ENCODE peak calls at places on chromosomes 5 and 9, in ten cellular contexts. One of them, this sample, is unnamed.

GRCh38 chr9:85941966-85942912 is 1.3 kb downstream of the NAA35 start:
- DNase-seq in tibial artery: no peak
- DNase-seq in mammary epithelial cell: peak
- DNase-seq in astrocyte of the cerebellum: no peak
- DNase-seq in sigmoid colon: no peak
- DNase-seq in SK-N-SH: no peak
- DNase-seq in fibroblast of mammary gland: peak
- DNase-seq in neural progenitor cell: no peak
- DNase-seq in astrocyte: no peak
- DNase-seq in OCI-LY7: no peak
- DNase-seq in this sample: no peak

GRCh38 chr5:131195696-131196095 is 25.0 kb downstream of the LYRM7 start:
- DNase-seq in neural progenitor cell: no peak
- DNase-seq in sigmoid colon: no peak
- DNase-seq in mammary epithelial cell: no peak
- DNase-seq in astrocyte: no peak
- DNase-seq in fibroblast of mammary gland: no peak
- DNase-seq in tibial artery: no peak
- DNase-seq in OCI-LY7: no peak
- DNase-seq in astrocyte of the cerebellum: no peak
- DNase-seq in SK-N-SH: no peak
- DNase-seq in this sample: no peak

GRCh38 chr9:132026932-132027585 is 52.6 kb downstream of the MED27 start:
- DNase-seq in astrocyte of the cerebellum: peak
- DNase-seq in neural progenitor cell: no peak
- DNase-seq in sigmoid colon: no peak
- DNase-seq in mammary epithelial cell: peak
- DNase-seq in fibroblast of mammary gland: no peak
- DNase-seq in SK-N-SH: no peak
- DNase-seq in tibial artery: no peak
- DNase-seq in astrocyte: peak
- DNase-seq in OCI-LY7: no peak
- DNase-seq in this sample: no peak

GRCh38 chr9:119154527-119154926 is 214.7 kb downstream of the BRINP1 start:
- DNase-seq in fibroblast of mammary gland: no peak
- DNase-seq in SK-N-SH: no peak
- DNase-seq in mammary epithelial cell: no peak
- DNase-seq in neural progenitor cell: no peak
- DNase-seq in astrocyte of the cerebellum: no peak
- DNase-seq in sigmoid colon: no peak
- DNase-seq in astrocyte: no peak
- DNase-seq in tibial artery: no peak
- DNase-seq in OCI-LY7: no peak
- DNase-seq in this sample: no peak

GRCh38 chr9:127457191-127457878 is 6.0 kb downstream of the LRSAM1 start:
- DNase-seq in SK-N-SH: no peak
- DNase-seq in neural progenitor cell: no peak
- DNase-seq in astrocyte: no peak
- DNase-seq in fibroblast of mammary gland: no peak
- DNase-seq in astrocyte of the cerebellum: no peak
- DNase-seq in sigmoid colon: no peak
- DNase-seq in tibial artery: no peak
- DNase-seq in OCI-LY7: no peak
- DNase-seq in mammary epithelial cell: no peak
- DNase-seq in this sample: no peak

GRCh38 chr5:74919487-74919886 is 53.3 kb upstream of the FAM169A start:
- DNase-seq in SK-N-SH: peak
- DNase-seq in sigmoid colon: no peak
- DNase-seq in astrocyte of the cerebellum: no peak
- DNase-seq in fibroblast of mammary gland: peak
- DNase-seq in tibial artery: no peak
- DNase-seq in neural progenitor cell: peak
- DNase-seq in OCI-LY7: peak
- DNase-seq in astrocyte: peak
- DNase-seq in mammary epithelial cell: peak
- DNase-seq in this sample: peak

GRCh38 chr9:126057869-126058467 is 268.7 kb upstream of the MVB12B start:
- DNase-seq in astrocyte: no peak
- DNase-seq in astrocyte of the cerebellum: no peak
- DNase-seq in sigmoid colon: peak
- DNase-seq in neural progenitor cell: no peak
- DNase-seq in OCI-LY7: no peak
- DNase-seq in mammary epithelial cell: no peak
- DNase-seq in fibroblast of mammary gland: no peak
- DNase-seq in SK-N-SH: peak
- DNase-seq in tibial artery: no peak
- DNase-seq in this sample: no peak

GRCh38 chr5:147617711-147618110 is 107.8 kb upstream of the DPYSL3 start:
- DNase-seq in mammary epithelial cell: no peak
- DNase-seq in astrocyte: no peak
- DNase-seq in OCI-LY7: no peak
- DNase-seq in tibial artery: no peak
- DNase-seq in sigmoid colon: no peak
- DNase-seq in neural progenitor cell: no peak
- DNase-seq in astrocyte of the cerebellum: no peak
- DNase-seq in fibroblast of mammary gland: no peak
- DNase-seq in SK-N-SH: no peak
- DNase-seq in this sample: no peak

GRCh38 chr9:116721411-116721810 is 34.3 kb downstream of the TRIM32 start:
- DNase-seq in astrocyte of the cerebellum: no peak
- DNase-seq in mammary epithelial cell: no peak
- DNase-seq in fibroblast of mammary gland: no peak
- DNase-seq in OCI-LY7: no peak
- DNase-seq in sigmoid colon: no peak
- DNase-seq in astrocyte: no peak
- DNase-seq in tibial artery: no peak
- DNase-seq in SK-N-SH: no peak
- DNase-seq in neural progenitor cell: no peak
- DNase-seq in this sample: no peak

GRCh38 chr5:60293518-60293917 is 400.0 kb upstream of the PDE4D start:
- DNase-seq in fibroblast of mammary gland: no peak
- DNase-seq in sigmoid colon: no peak
- DNase-seq in tibial artery: no peak
- DNase-seq in SK-N-SH: no peak
- DNase-seq in astrocyte: no peak
- DNase-seq in astrocyte of the cerebellum: no peak
- DNase-seq in OCI-LY7: no peak
- DNase-seq in neural progenitor cell: no peak
- DNase-seq in mammary epithelial cell: no peak
- DNase-seq in this sample: no peak

GRCh38 chr9:133112361-133113026 is 8.5 kb downstream of the RALGDS start:
- DNase-seq in OCI-LY7: no peak
- DNase-seq in SK-N-SH: no peak
- DNase-seq in mammary epithelial cell: no peak
- DNase-seq in fibroblast of mammary gland: no peak
- DNase-seq in astrocyte: no peak
- DNase-seq in sigmoid colon: peak
- DNase-seq in tibial artery: peak
- DNase-seq in neural progenitor cell: no peak
- DNase-seq in astrocyte of the cerebellum: no peak
- DNase-seq in this sample: peak

GRCh38 chr9:2210201-2210600 is 195.1 kb downstream of the SMARCA2 start:
- DNase-seq in astrocyte of the cerebellum: no peak
- DNase-seq in tibial artery: no peak
- DNase-seq in mammary epithelial cell: peak
- DNase-seq in SK-N-SH: no peak
- DNase-seq in fibroblast of mammary gland: peak
- DNase-seq in sigmoid colon: no peak
- DNase-seq in astrocyte: no peak
- DNase-seq in OCI-LY7: no peak
- DNase-seq in neural progenitor cell: no peak
- DNase-seq in this sample: no peak

GRCh38 chr9:121510766-121511555 is 11.3 kb upstream of the GGTA1 start:
- DNase-seq in mammary epithelial cell: no peak
- DNase-seq in tibial artery: no peak
- DNase-seq in astrocyte of the cerebellum: no peak
- DNase-seq in SK-N-SH: peak
- DNase-seq in fibroblast of mammary gland: no peak
- DNase-seq in OCI-LY7: no peak
- DNase-seq in neural progenitor cell: no peak
- DNase-seq in astrocyte: peak
- DNase-seq in sigmoid colon: no peak
- DNase-seq in this sample: no peak

GRCh38 chr5:153463806-153464205 is 26.7 kb upstream of the GRIA1 start:
- DNase-seq in astrocyte: peak
- DNase-seq in SK-N-SH: no peak
- DNase-seq in mammary epithelial cell: peak
- DNase-seq in tibial artery: no peak
- DNase-seq in astrocyte of the cerebellum: no peak
- DNase-seq in OCI-LY7: no peak
- DNase-seq in neural progenitor cell: peak
- DNase-seq in fibroblast of mammary gland: peak
- DNase-seq in sigmoid colon: no peak
- DNase-seq in this sample: no peak

GRCh38 chr5:118042076-118042475 is 946.3 kb downstream of the DTWD2 start:
- DNase-seq in fibroblast of mammary gland: no peak
- DNase-seq in astrocyte: no peak
- DNase-seq in neural progenitor cell: no peak
- DNase-seq in astrocyte of the cerebellum: no peak
- DNase-seq in SK-N-SH: peak
- DNase-seq in sigmoid colon: no peak
- DNase-seq in OCI-LY7: no peak
- DNase-seq in mammary epithelial cell: no peak
- DNase-seq in tibial artery: no peak
- DNase-seq in this sample: no peak
- TF ChIP-seq CTCF in fibroblast of mammary gland: no peak
- TF ChIP-seq CTCF in astrocyte: no peak
- TF ChIP-seq CTCF in neural progenitor cell: peak
- TF ChIP-seq CTCF in astrocyte of the cerebellum: peak
- TF ChIP-seq CTCF in SK-N-SH: no peak
- TF ChIP-seq CTCF in sigmoid colon: no peak
- TF ChIP-seq CTCF in OCI-LY7: peak
- TF ChIP-seq CTCF in mammary epithelial cell: peak
- TF ChIP-seq CTCF in tibial artery: no peak
- TF ChIP-seq CTCF in this sample: no peak

DNA sequence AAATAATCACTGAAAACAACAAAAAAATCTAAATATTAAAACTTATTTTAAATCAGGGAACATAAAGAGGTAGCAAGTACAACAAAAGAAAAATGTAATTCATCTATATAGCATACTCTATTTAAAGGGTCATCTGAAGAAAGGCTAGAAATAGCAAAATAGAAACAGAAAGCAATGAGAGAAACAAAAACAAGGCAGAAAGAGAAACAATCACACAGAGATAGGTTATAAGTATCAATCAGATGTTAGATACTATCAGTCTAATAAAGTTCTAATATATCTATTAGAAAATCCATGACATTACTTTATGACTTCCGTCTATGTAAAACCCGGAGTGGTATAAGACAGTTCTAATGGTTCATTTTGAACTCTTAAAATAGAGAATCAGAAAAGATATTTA is 16.0 kb downstream of the RICTOR start:
- DNase-seq in sigmoid colon: no peak
- DNase-seq in tibial artery: no peak
- DNase-seq in OCI-LY7: no peak
- DNase-seq in SK-N-SH: no peak
- DNase-seq in fibroblast of mammary gland: no peak
- DNase-seq in astrocyte: no peak
- DNase-seq in astrocyte of the cerebellum: no peak
- DNase-seq in mammary epithelial cell: no peak
- DNase-seq in neural progenitor cell: no peak
- DNase-seq in this sample: no peak
- H3K4me3 ChIP-seq in sigmoid colon: no peak
- H3K4me3 ChIP-seq in tibial artery: no peak
- H3K4me3 ChIP-seq in OCI-LY7: peak
- H3K4me3 ChIP-seq in SK-N-SH: peak
- H3K4me3 ChIP-seq in fibroblast of mammary gland: peak
- H3K4me3 ChIP-seq in astrocyte: no peak
- H3K4me3 ChIP-seq in astrocyte of the cerebellum: peak
- H3K4me3 ChIP-seq in mammary epithelial cell: peak
- H3K4me3 ChIP-seq in neural progenitor cell: no peak
- H3K4me3 ChIP-seq in this sample: peak

GRCh38 chr5:37496902-37497445 is 117.9 kb downstream of the WDR70 start:
- DNase-seq in astrocyte of the cerebellum: no peak
- DNase-seq in fibroblast of mammary gland: no peak
- DNase-seq in OCI-LY7: no peak
- DNase-seq in SK-N-SH: no peak
- DNase-seq in mammary epithelial cell: no peak
- DNase-seq in tibial artery: no peak
- DNase-seq in neural progenitor cell: no peak
- DNase-seq in sigmoid colon: no peak
- DNase-seq in astrocyte: no peak
- DNase-seq in this sample: no peak

GRCh38 chr5:37495668-37496067 is 116.5 kb downstream of the WDR70 start:
- DNase-seq in fibroblast of mammary gland: peak
- DNase-seq in SK-N-SH: no peak
- DNase-seq in OCI-LY7: no peak
- DNase-seq in astrocyte of the cerebellum: peak
- DNase-seq in astrocyte: peak
- DNase-seq in tibial artery: no peak
- DNase-seq in neural progenitor cell: no peak
- DNase-seq in sigmoid colon: no peak
- DNase-seq in mammary epithelial cell: peak
- DNase-seq in this sample: no peak

GRCh38 chr5:37494756-37495155 is 115.6 kb downstream of the WDR70 start:
- DNase-seq in neural progenitor cell: no peak
- DNase-seq in fibroblast of mammary gland: peak
- DNase-seq in astrocyte of the cerebellum: no peak
- DNase-seq in astrocyte: no peak
- DNase-seq in OCI-LY7: no peak
- DNase-seq in tibial artery: no peak
- DNase-seq in SK-N-SH: no peak
- DNase-seq in sigmoid colon: peak
- DNase-seq in mammary epithelial cell: peak
- DNase-seq in this sample: no peak

GRCh38 chr5:37492778-37493555 is 113.8 kb downstream of the WDR70 start:
- DNase-seq in astrocyte of the cerebellum: no peak
- DNase-seq in sigmoid colon: no peak
- DNase-seq in neural progenitor cell: no peak
- DNase-seq in mammary epithelial cell: no peak
- DNase-seq in OCI-LY7: no peak
- DNase-seq in astrocyte: peak
- DNase-seq in fibroblast of mammary gland: no peak
- DNase-seq in tibial artery: no peak
- DNase-seq in SK-N-SH: no peak
- DNase-seq in this sample: no peak

GRCh38 chr5:37495210-37495609 is 116.1 kb downstream of the WDR70 start:
- DNase-seq in neural progenitor cell: no peak
- DNase-seq in astrocyte: peak
- DNase-seq in sigmoid colon: no peak
- DNase-seq in astrocyte of the cerebellum: no peak
- DNase-seq in SK-N-SH: no peak
- DNase-seq in tibial artery: no peak
- DNase-seq in OCI-LY7: no peak
- DNase-seq in fibroblast of mammary gland: peak
- DNase-seq in mammary epithelial cell: peak
- DNase-seq in this sample: no peak
- TF ChIP-seq CTCF in neural progenitor cell: no peak
- TF ChIP-seq CTCF in astrocyte: no peak
- TF ChIP-seq CTCF in sigmoid colon: no peak
- TF ChIP-seq CTCF in astrocyte of the cerebellum: peak
- TF ChIP-seq CTCF in SK-N-SH: peak
- TF ChIP-seq CTCF in tibial artery: no peak
- TF ChIP-seq CTCF in OCI-LY7: no peak
- TF ChIP-seq CTCF in fibroblast of mammary gland: peak
- TF ChIP-seq CTCF in mammary epithelial cell: peak
- TF ChIP-seq CTCF in this sample: no peak

DNA sequence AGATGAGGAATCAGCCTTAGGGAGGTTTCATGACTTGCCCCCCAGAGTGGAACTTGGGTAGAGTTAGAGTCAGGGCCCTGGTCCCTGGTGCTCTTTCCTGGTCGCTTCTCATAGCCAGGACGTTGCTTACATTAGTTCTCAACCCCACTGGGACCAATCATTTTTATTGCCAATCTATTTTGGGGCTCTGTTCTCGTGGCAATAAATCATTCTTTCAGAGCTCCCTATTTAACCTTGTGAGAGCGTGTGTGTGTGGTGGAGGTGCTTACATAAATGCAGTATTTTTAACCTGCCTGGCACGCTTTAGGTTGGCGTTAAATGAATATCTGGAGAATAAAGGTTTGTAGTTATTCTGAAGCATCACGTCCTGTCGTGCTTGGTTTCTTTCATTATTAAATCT is 4.1 kb downstream of the TRIO start:
- DNase-seq in mammary epithelial cell: no peak
- DNase-seq in neural progenitor cell: no peak
- DNase-seq in sigmoid colon: no peak
- DNase-seq in tibial artery: no peak
- DNase-seq in astrocyte of the cerebellum: no peak
- DNase-seq in SK-N-SH: no peak
- DNase-seq in astrocyte: no peak
- DNase-seq in OCI-LY7: no peak
- DNase-seq in fibroblast of mammary gland: peak
- DNase-seq in this sample: no peak
- H3K4me3 ChIP-seq in mammary epithelial cell: peak
- H3K4me3 ChIP-seq in neural progenitor cell: no peak
- H3K4me3 ChIP-seq in sigmoid colon: no peak
- H3K4me3 ChIP-seq in tibial artery: no peak
- H3K4me3 ChIP-seq in astrocyte of the cerebellum: peak
- H3K4me3 ChIP-seq in SK-N-SH: peak
- H3K4me3 ChIP-seq in astrocyte: peak
- H3K4me3 ChIP-seq in OCI-LY7: no peak
- H3K4me3 ChIP-seq in fibroblast of mammary gland: peak
- H3K4me3 ChIP-seq in this sample: peak

This sample was measured in GM12865.